ENCODE peak calls at places on chromosome 10, in seven cellular contexts. One of them, this sample, is unnamed. For H3K36me3, the result is how much of the 10 kb centered on the place peaks cover.

GRCh38 chr10:72761498-72761897 is 69.6 kb downstream of the MCU start:
- DNase-seq in PC-3: no peak
- DNase-seq in DND-41: no peak
- DNase-seq in neural progenitor cell: no peak
- DNase-seq in fibroblast of lung: no peak
- DNase-seq in GM23248: no peak
- DNase-seq in mammary epithelial cell: no peak
- DNase-seq in this sample: no peak

GRCh38 chr10:69451784-69452251 is 553 bp downstream of the TSPAN15 start:
- DNase-seq in GM23248: no peak
- DNase-seq in mammary epithelial cell: peak
- DNase-seq in fibroblast of lung: no peak
- DNase-seq in DND-41: no peak
- DNase-seq in neural progenitor cell: peak
- DNase-seq in PC-3: peak
- DNase-seq in this sample: no peak

GRCh38 chr10:63083904-63084689 is 49.0 kb upstream of the NRBF2 start:
- DNase-seq in fibroblast of lung: peak
- DNase-seq in GM23248: peak
- DNase-seq in PC-3: peak
- DNase-seq in DND-41: peak
- DNase-seq in neural progenitor cell: peak
- DNase-seq in mammary epithelial cell: peak
- DNase-seq in this sample: peak

GRCh38 chr10:122258136-122259074 is 12.7 kb upstream of the BTBD16 start:
- DNase-seq in neural progenitor cell: no peak
- DNase-seq in GM23248: peak
- DNase-seq in mammary epithelial cell: no peak
- DNase-seq in DND-41: no peak
- DNase-seq in PC-3: no peak
- DNase-seq in fibroblast of lung: peak
- DNase-seq in this sample: no peak

GRCh38 chr10:63166742-63167258 is 33.7 kb downstream of the NRBF2 start:
- DNase-seq in PC-3: peak
- DNase-seq in GM23248: peak
- DNase-seq in fibroblast of lung: peak
- DNase-seq in mammary epithelial cell: peak
- DNase-seq in DND-41: peak
- DNase-seq in neural progenitor cell: peak
- DNase-seq in this sample: peak

GRCh38 chr10:111100198-111100597 is 23.4 kb downstream of the ADRA2A start:
- DNase-seq in PC-3: no peak
- DNase-seq in fibroblast of lung: no peak
- DNase-seq in neural progenitor cell: no peak
- DNase-seq in GM23248: no peak
- DNase-seq in mammary epithelial cell: no peak
- DNase-seq in DND-41: no peak
- DNase-seq in this sample: no peak

GRCh38 chr10:49568235-49568634 is 29.3 kb upstream of the ERCC6 start:
- DNase-seq in neural progenitor cell: no peak
- DNase-seq in mammary epithelial cell: peak
- DNase-seq in PC-3: peak
- DNase-seq in GM23248: peak
- DNase-seq in fibroblast of lung: peak
- DNase-seq in DND-41: no peak
- DNase-seq in this sample: no peak

GRCh38 chr10:32159264-32159663 is 103.0 kb upstream of the KIF5B start:
- DNase-seq in GM23248: no peak
- DNase-seq in neural progenitor cell: no peak
- DNase-seq in mammary epithelial cell: no peak
- DNase-seq in DND-41: no peak
- DNase-seq in fibroblast of lung: no peak
- DNase-seq in PC-3: no peak
- DNase-seq in this sample: no peak

GRCh38 chr10:13483073-13483472 is 45.7 kb downstream of the BEND7 start:
- DNase-seq in mammary epithelial cell: no peak
- DNase-seq in GM23248: no peak
- DNase-seq in fibroblast of lung: no peak
- DNase-seq in DND-41: no peak
- DNase-seq in neural progenitor cell: no peak
- DNase-seq in PC-3: no peak
- DNase-seq in this sample: no peak

GRCh38 chr10:21675157-21675796 is 141.2 kb downstream of the MLLT10 start:
- DNase-seq in neural progenitor cell: peak
- DNase-seq in PC-3: peak
- DNase-seq in GM23248: peak
- DNase-seq in fibroblast of lung: peak
- DNase-seq in DND-41: peak
- DNase-seq in mammary epithelial cell: peak
- DNase-seq in this sample: no peak

GRCh38 chr10:131584286-131584685 is 272.8 kb upstream of the TCERG1L start:
- DNase-seq in DND-41: no peak
- DNase-seq in mammary epithelial cell: no peak
- DNase-seq in neural progenitor cell: no peak
- DNase-seq in fibroblast of lung: no peak
- DNase-seq in GM23248: no peak
- DNase-seq in PC-3: no peak
- DNase-seq in this sample: no peak

GRCh38 chr10:113648478-113648877 is 15.4 kb downstream of the NRAP start:
- DNase-seq in DND-41: no peak
- DNase-seq in fibroblast of lung: peak
- DNase-seq in mammary epithelial cell: no peak
- DNase-seq in PC-3: peak
- DNase-seq in GM23248: peak
- DNase-seq in neural progenitor cell: no peak
- DNase-seq in this sample: no peak

GRCh38 chr10:10516731-10517130 is 500.9 kb upstream of the CELF2 start:
- DNase-seq in GM23248: no peak
- DNase-seq in PC-3: no peak
- DNase-seq in fibroblast of lung: no peak
- DNase-seq in mammary epithelial cell: no peak
- DNase-seq in DND-41: no peak
- DNase-seq in neural progenitor cell: no peak
- DNase-seq in this sample: no peak

GRCh38 chr10:49079499-49079898 is 35.8 kb downstream of the VSTM4 start:
- DNase-seq in DND-41: no peak
- DNase-seq in mammary epithelial cell: no peak
- DNase-seq in fibroblast of lung: no peak
- DNase-seq in PC-3: no peak
- DNase-seq in neural progenitor cell: no peak
- DNase-seq in GM23248: no peak
- DNase-seq in this sample: no peak

GRCh38 chr10:77120697-77121096 is 516.9 kb downstream of the KCNMA1 start:
- DNase-seq in PC-3: no peak
- DNase-seq in mammary epithelial cell: no peak
- DNase-seq in GM23248: no peak
- DNase-seq in fibroblast of lung: no peak
- DNase-seq in neural progenitor cell: no peak
- DNase-seq in DND-41: no peak
- DNase-seq in this sample: no peak

DNA sequence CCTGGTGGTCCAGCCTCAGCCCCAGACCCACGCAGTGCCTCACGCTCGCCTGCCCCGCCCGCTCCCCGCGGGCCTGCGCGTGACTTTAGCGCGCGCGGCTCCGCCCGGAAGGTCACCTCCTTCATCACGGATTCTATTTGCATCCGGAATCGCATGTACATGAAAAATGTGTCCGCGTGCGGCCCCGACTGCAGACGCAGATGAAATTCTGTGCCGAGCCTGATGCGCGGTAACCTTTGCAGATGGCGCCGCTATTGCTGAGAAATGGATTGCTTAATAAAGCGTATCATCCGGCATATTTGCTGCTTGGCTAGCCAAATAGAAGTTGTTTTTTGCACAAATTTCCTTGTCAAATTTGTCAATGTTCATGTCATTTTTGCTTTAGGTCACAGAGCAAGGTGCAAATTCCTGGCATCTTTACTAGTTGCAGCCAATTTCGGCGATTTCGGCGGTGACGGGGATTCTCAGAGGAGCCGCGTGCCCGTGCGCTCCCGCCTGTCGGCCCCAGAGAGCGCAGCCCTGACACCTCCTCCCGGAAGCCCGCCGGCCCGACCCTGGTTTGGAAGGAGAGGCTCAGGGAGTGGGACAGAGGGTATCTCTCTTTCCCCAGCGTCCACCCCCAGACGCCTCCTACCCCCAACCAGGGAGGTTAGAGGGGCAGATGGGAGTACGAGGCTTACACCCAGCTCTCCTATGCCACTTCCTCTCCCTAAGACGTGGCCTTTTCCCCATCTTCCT is 85.9 kb upstream of the PAX2 start:
- DNase-seq in neural progenitor cell: no peak
- DNase-seq in mammary epithelial cell: no peak
- DNase-seq in DND-41: no peak
- DNase-seq in fibroblast of lung: no peak
- DNase-seq in PC-3: no peak
- DNase-seq in GM23248: peak
- DNase-seq in this sample: no peak
- TF ChIP-seq EZH2 in neural progenitor cell: peak
- TF ChIP-seq EZH2 in mammary epithelial cell: peak
- TF ChIP-seq EZH2 in DND-41: no peak
- TF ChIP-seq EZH2 in fibroblast of lung: peak
- TF ChIP-seq EZH2 in PC-3: no peak
- TF ChIP-seq EZH2 in GM23248: no peak
- TF ChIP-seq EZH2 in this sample: no peak

GRCh38 chr10:101616415-101617101 is 28.4 kb downstream of the DPCD start:
- DNase-seq in DND-41: no peak
- DNase-seq in PC-3: no peak
- DNase-seq in mammary epithelial cell: no peak
- DNase-seq in neural progenitor cell: no peak
- DNase-seq in fibroblast of lung: no peak
- DNase-seq in GM23248: no peak
- DNase-seq in this sample: no peak

GRCh38 chr10:101613646-101614045 is 25.5 kb downstream of the DPCD start:
- DNase-seq in mammary epithelial cell: no peak
- DNase-seq in neural progenitor cell: no peak
- DNase-seq in PC-3: no peak
- DNase-seq in DND-41: no peak
- DNase-seq in fibroblast of lung: no peak
- DNase-seq in GM23248: no peak
- DNase-seq in this sample: no peak

GRCh38 chr10:101617102-101617823 is 29.1 kb downstream of the DPCD start:
- DNase-seq in DND-41: no peak
- DNase-seq in PC-3: no peak
- DNase-seq in GM23248: no peak
- DNase-seq in mammary epithelial cell: no peak
- DNase-seq in fibroblast of lung: no peak
- DNase-seq in neural progenitor cell: no peak
- DNase-seq in this sample: no peak

GRCh38 chr10:101615760-101616116 is 27.6 kb downstream of the DPCD start:
- DNase-seq in mammary epithelial cell: no peak
- DNase-seq in neural progenitor cell: no peak
- DNase-seq in DND-41: no peak
- DNase-seq in fibroblast of lung: no peak
- DNase-seq in PC-3: no peak
- DNase-seq in GM23248: no peak
- DNase-seq in this sample: no peak

GRCh38 chr10:101614957-101615759 is 27.0 kb downstream of the DPCD start:
- DNase-seq in neural progenitor cell: peak
- DNase-seq in fibroblast of lung: no peak
- DNase-seq in PC-3: no peak
- DNase-seq in GM23248: no peak
- DNase-seq in mammary epithelial cell: no peak
- DNase-seq in DND-41: no peak
- DNase-seq in this sample: no peak
- H3K36me3 ChIP-seq in neural progenitor cell: under half
- H3K36me3 ChIP-seq in fibroblast of lung: under half
- H3K36me3 ChIP-seq in PC-3: under half
- H3K36me3 ChIP-seq in GM23248: under half
- H3K36me3 ChIP-seq in mammary epithelial cell: under half
- H3K36me3 ChIP-seq in DND-41: half or more
- H3K36me3 ChIP-seq in this sample: under half

GRCh38 chr10:79904671-79905321 is 44.1 kb downstream of the SFTPD start:
- DNase-seq in fibroblast of lung: peak
- DNase-seq in PC-3: peak
- DNase-seq in neural progenitor cell: peak
- DNase-seq in GM23248: peak
- DNase-seq in DND-41: no peak
- DNase-seq in mammary epithelial cell: peak
- DNase-seq in this sample: no peak
- TF ChIP-seq EZH2 in fibroblast of lung: peak
- TF ChIP-seq EZH2 in PC-3: no peak
- TF ChIP-seq EZH2 in neural progenitor cell: peak
- TF ChIP-seq EZH2 in GM23248: no peak
- TF ChIP-seq EZH2 in DND-41: no peak
- TF ChIP-seq EZH2 in mammary epithelial cell: no peak
- TF ChIP-seq EZH2 in this sample: no peak

DNA sequence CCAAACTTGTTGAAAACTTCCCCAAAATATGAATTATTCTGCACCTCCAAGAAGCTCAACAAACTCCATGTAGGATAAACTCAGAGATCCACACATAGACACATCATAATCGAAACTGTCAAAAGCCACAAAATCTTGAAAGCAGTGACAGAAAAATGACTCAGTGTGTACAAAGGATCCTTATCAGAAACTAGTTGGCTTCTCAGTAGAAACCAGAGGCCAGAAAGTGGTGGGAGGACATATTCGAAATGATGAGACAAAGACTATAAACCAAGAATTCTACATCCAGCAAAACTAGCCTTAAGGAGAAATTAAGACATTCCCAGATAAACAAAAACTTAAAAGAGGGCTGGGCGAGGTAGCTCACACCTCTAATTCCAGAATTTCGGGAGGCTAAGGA is 38.5 kb downstream of the MCMBP start:
- DNase-seq in neural progenitor cell: no peak
- DNase-seq in DND-41: no peak
- DNase-seq in PC-3: peak
- DNase-seq in fibroblast of lung: peak
- DNase-seq in mammary epithelial cell: peak
- DNase-seq in GM23248: no peak
- DNase-seq in this sample: no peak
- H3K36me3 ChIP-seq in neural progenitor cell: under half
- H3K36me3 ChIP-seq in DND-41: half or more
- H3K36me3 ChIP-seq in PC-3: half or more
- H3K36me3 ChIP-seq in fibroblast of lung: under half
- H3K36me3 ChIP-seq in mammary epithelial cell: under half
- H3K36me3 ChIP-seq in GM23248: half or more
- H3K36me3 ChIP-seq in this sample: half or more

GRCh38 chr10:58241346-58241745 is 26.3 kb downstream of the IPMK start:
- DNase-seq in mammary epithelial cell: no peak
- DNase-seq in DND-41: no peak
- DNase-seq in GM23248: peak
- DNase-seq in PC-3: no peak
- DNase-seq in fibroblast of lung: peak
- DNase-seq in neural progenitor cell: no peak
- DNase-seq in this sample: no peak
- TF ChIP-seq EZH2 in mammary epithelial cell: no peak
- TF ChIP-seq EZH2 in DND-41: no peak
- TF ChIP-seq EZH2 in GM23248: no peak
- TF ChIP-seq EZH2 in PC-3: no peak
- TF ChIP-seq EZH2 in fibroblast of lung: no peak
- TF ChIP-seq EZH2 in neural progenitor cell: no peak
- TF ChIP-seq EZH2 in this sample: no peak